ENCODE peak calls at places on chromosomes 11 and 22, in four cellular contexts. L is K562, J is WTC11, Z is GM12878. X is an unnamed sample.

GRCh38 chr11:125807909-125808308 is 20.0 kb downstream of the PATE3 start:
- DNase-seq in L (no peak), J (no peak), Z (no peak), X (no peak)

GRCh38 chr11:5581014-5581413 is 337 bp downstream of the OR52B6 start:
- DNase-seq in Z (no peak), L (no peak), J (no peak), X (peak; percentile 9)

GRCh38 chr11:123564225-123564624 is 90.2 kb downstream of the SCN3B start:
- DNase-seq in L (no peak), Z (no peak), J (no peak), X (no peak)

GRCh38 chr22:17941501-17942406 is 82.6 kb downstream of the MICAL3 start:
- DNase-seq in Z (no peak), L (peak; percentile 67), J (no peak), X (no peak)

GRCh38 chr22:41563051-41563711 is 2.4 kb downstream of the CSDC2 start:
- DNase-seq in J (no peak), Z (no peak), L (peak; percentile 60), X (peak; percentile 43)

GRCh38 chr11:10305964-10306918 is 1.4 kb downstream of the ADM start:
- DNase-seq in J (peak; percentile 65), Z (no peak), L (no peak), X (no peak)

GRCh38 chr11:9615031-9615451 is 41.6 kb downstream of the WEE1 start:
- DNase-seq in Z (peak; percentile 77), J (no peak), L (no peak), X (no peak)

GRCh38 chr11:33552756-33553155 is 147.9 kb downstream of the C11orf91 start:
- DNase-seq in Z (no peak), L (no peak), J (no peak), X (no peak)

GRCh38 chr11:128685383-128686044 is 8.4 kb upstream of the FLI1 start:
- DNase-seq in J (no peak), Z (no peak), L (no peak), X (no peak)

GRCh38 chr11:57313071-57313787 is 11.5 kb downstream of the TNKS1BP1 start:
- DNase-seq in Z (no peak), L (no peak), J (no peak), X (no peak)

GRCh38 chr11:113001709-113002108 is 40.5 kb downstream of the NCAM1 start:
- DNase-seq in Z (no peak), J (no peak), L (no peak), X (no peak)

GRCh38 chr11:112455791-112456190 is 195.1 kb upstream of the PLET1 start:
- DNase-seq in Z (no peak), L (no peak), J (no peak), X (no peak)

GRCh38 chr11:31106963-31107576 is 262.5 kb downstream of the DCDC1 start:
- DNase-seq in Z (no peak), L (peak; percentile 49), J (peak; percentile 77), X (peak; percentile 50)

GRCh38 chr22:27796829-27797792 is 4.4 kb downstream of the MN1 start:
- DNase-seq in L (no peak), J (no peak), Z (no peak), X (no peak)
- TF ChIP-seq CBFB in L (no peak), J (no peak), Z (no peak), X (no peak)

GRCh38 chr22:48929276-48929790 is 898.3 kb downstream of the BRD1 start:
- DNase-seq in Z (no peak), L (no peak), J (no peak), X (no peak)
- TF ChIP-seq CBFB in Z (no peak), L (no peak), J (no peak), X (no peak)

GRCh38 chr22:26066534-26066933 is 102.7 kb upstream of the SEZ6L start:
- DNase-seq in L (no peak), J (peak; percentile 34), Z (no peak), X (no peak)
- TF ChIP-seq CBFB in L (no peak), J (no peak), Z (no peak), X (no peak)

DNA sequence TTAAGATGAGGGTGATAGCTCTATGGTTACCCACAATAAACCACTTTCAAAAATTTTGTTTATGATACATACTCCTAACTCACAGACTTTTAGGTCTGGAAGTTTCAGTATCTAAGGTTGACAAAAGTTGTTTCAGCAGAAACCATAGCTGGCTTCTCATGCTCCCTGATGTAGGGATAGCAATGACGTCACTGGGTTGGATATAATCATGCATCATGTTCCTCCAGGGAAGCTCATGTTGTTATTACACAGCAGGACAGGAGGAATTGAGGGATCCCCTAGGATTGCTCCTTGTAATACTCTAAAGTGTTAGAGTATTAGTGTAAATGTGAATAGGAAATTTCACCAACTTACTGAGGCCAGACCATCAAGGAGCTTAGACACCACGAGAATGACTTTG is 23.6 kb downstream of the APOL3 start:
- DNase-seq in Z (no peak), L (no peak), J (no peak), X (no peak)
- TF ChIP-seq CBFB in Z (no peak), L (no peak), J (no peak), X (no peak)

GRCh38 chr11:106186630-106187029 is 109.2 kb downstream of the AASDHPPT start:
- DNase-seq in J (no peak), Z (no peak), L (no peak), X (no peak)
- TF ChIP-seq CBFB in J (no peak), Z (no peak), L (no peak), X (no peak)

DNA sequence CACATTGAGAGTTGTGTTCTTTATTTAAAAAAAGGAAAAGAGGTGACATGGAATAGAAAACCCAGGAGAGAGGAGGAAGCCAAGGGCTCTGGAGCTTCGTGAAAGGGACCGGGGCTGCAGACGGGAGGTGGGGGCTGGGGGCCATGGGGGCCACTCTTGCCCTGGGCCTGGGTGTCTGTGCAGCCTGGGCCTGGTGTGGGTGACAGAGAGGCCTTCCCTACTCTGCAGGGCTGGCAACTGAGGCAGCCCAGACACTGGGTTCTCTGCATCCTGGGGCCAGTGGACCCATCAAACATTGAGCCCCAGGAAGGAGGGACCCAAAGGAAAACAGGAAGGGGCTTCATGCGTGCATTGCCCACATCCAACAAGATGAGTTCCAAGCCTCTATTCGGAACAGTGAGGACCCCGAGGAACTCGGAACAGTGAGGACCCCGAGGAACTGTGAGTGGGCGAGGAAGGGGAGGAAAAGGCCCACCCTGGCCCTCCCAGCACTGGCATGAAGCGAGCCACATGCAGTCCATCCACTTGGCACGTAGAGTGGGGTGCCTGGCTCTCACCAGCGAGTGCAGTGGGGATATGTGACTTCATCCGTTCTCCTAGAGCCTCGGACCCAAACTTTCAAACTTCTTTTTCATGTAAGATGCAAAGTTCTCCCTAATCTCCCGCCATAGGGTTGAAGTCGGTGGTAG is 1121.6 kb downstream of the BRD1 start:
- DNase-seq in J (peak; percentile 4), Z (no peak), L (no peak), X (no peak)
- TF ChIP-seq CBFB in J (no peak), Z (no peak), L (no peak), X (no peak)

DNA sequence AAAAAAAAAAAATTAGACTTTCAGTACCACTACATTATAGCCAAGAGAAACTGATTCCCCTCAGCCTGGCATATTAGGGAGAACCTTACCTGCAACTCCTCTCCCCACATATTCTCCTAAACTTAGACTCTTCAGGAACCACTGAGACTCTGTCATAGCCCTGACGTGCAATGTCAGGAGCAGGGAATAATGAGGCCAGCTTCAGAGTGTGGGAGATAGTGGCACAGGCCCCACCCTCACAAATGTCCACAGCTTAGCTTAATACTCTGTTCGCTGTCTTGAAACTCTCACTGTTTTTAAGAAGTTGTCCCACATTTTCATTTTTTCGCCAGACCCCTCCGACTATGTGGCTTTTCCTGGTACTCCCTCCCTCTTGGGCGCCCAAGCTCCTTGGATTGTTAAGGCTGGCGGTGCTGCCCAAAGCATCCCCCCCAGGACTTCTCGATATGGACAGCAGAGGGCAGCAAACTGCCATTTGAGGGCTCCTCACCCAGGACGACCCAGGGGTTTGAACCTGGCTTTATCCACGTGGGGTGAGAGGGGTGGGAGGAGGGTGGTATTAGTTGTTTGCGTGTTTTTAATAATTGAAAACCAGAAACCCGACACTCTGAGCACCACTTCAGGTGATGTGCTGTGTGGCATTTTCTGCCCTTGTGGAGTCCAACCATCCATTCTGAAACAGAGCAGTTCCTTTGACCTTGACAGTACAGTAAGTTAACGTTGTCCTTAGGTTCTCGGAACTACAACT is 45.2 kb upstream of the RASSF10 start:
- DNase-seq in Z (peak; percentile 7), J (peak; percentile 88), L (peak; percentile 86), X (peak; percentile 60)
- TF ChIP-seq CBFB in Z (no peak), J (no peak), L (no peak), X (no peak)

X was measured in HepG2.